ENCODE peak calls at places on chromosomes 13 and 19, in four cellular contexts. A is prostate gland, U is uterus, L is H7. H is an unnamed sample.
A peak's percentile ranks its signal among the peaks of the same experiment; 100 is the strongest.

GRCh38 chr19:38228491-38229439 is 4.7 kb upstream of the DPF1 start:
- DNase-seq in L (peak; percentile 96), U (no peak), A (no peak), H (peak; percentile 88)

GRCh38 chr19:47161876-47162489 is 31.3 kb downstream of the SAE1 start:
- DNase-seq in A (no peak), L (no peak), U (no peak), H (no peak)

GRCh38 chr19:29054886-29055675 is 157.9 kb downstream of the UQCRFS1 start:
- DNase-seq in L (no peak), U (no peak), A (no peak), H (peak; percentile 36)

GRCh38 chr13:76292726-76293125 is 593.5 kb downstream of the KCTD12 start:
- DNase-seq in A (no peak), L (no peak), U (no peak), H (no peak)

GRCh38 chr19:53518716-53519115 is 19.2 kb upstream of the ZNF331 start:
- DNase-seq in A (no peak), L (no peak), U (no peak), H (no peak)

GRCh38 chr19:28523619-28524018 is 689.3 kb downstream of the UQCRFS1 start:
- DNase-seq in L (no peak), U (no peak), A (no peak), H (no peak)

GRCh38 chr13:87674143-87674772 is 3.1 kb downstream of the SLITRK5 start:
- DNase-seq in U (no peak), A (no peak), L (peak; percentile 4), H (peak; percentile 55)

GRCh38 chr13:81133066-81133465 is 792.1 kb upstream of the SPRY2 start:
- DNase-seq in L (no peak), U (no peak), A (no peak), H (no peak)

GRCh38 chr13:94598281-94598680 is 2.3 kb upstream of the TGDS start:
- DNase-seq in L (no peak), A (no peak), U (no peak), H (no peak)

GRCh38 chr19:23867895-23868294 is 46.8 kb upstream of the ZNF726 start:
- DNase-seq in A (no peak), L (no peak), U (no peak), H (no peak)

GRCh38 chr13:97976551-97977375 is 23.3 kb downstream of the IPO5 start:
- DNase-seq in L (peak; percentile 74), U (no peak), A (no peak), H (peak; percentile 95)

GRCh38 chr19:48760514-48761221 is 5.3 kb downstream of the FGF21 start:
- DNase-seq in A (no peak), U (no peak), L (no peak), H (no peak)

GRCh38 chr13:79782541-79783216 is 301.7 kb downstream of the NDFIP2 start:
- DNase-seq in A (peak; percentile 36), U (no peak), L (peak; percentile 61), H (peak; percentile 92)

GRCh38 chr13:37618554-37618953 is 20.0 kb upstream of the POSTN start:
- DNase-seq in U (no peak), L (no peak), A (no peak), H (no peak)

GRCh38 chr19:14185158-14185557 is 20.8 kb downstream of the ADGRL1 start:
- DNase-seq in L (no peak), U (no peak), A (no peak), H (no peak)

GRCh38 chr19:48487544-48487943 is 18.4 kb downstream of the CYTH2 start:
- DNase-seq in A (no peak), U (no peak), L (peak; percentile 35), H (no peak)

GRCh38 chr19:4556574-4557185 is 2.8 kb downstream of the SEMA6B start:
- DNase-seq in L (peak; percentile 100), U (no peak), A (no peak), H (peak; percentile 96)

GRCh38 chr13:93559718-93560117 is 333.1 kb downstream of the GPC6 start:
- DNase-seq in A (no peak), U (no peak), L (no peak), H (no peak)

GRCh38 chr19:39411006-39411831 is 1.2 kb upstream of the PLEKHG2 start:
- DNase-seq in U (peak; percentile 73), A (peak; percentile 44), L (no peak), H (peak; percentile 70)

GRCh38 chr19:51330366-51330765 is 11.6 kb downstream of the VSIG10L start:
- DNase-seq in A (no peak), L (peak; percentile 39), U (no peak), H (peak; percentile 45)

GRCh38 chr19:38683393-38684077 is 36.1 kb downstream of the ACTN4 start:
- DNase-seq in A (peak; percentile 92), L (peak; percentile 82), U (peak; percentile 72), H (peak; percentile 99)

GRCh38 chr19:639251-640155 is at the start of gene FGF22:
- DNase-seq in L (peak; percentile 100), A (peak; percentile 93), U (peak; percentile 93), H (peak; percentile 98)

GRCh38 chr19:58450836-58451357 is 525 bp upstream of the ZNF324B start:
- DNase-seq in L (no peak), A (peak; percentile 59), U (no peak), H (no peak)

GRCh38 chr19:6809262-6809661 is 36.8 kb downstream of the VAV1 start:
- DNase-seq in U (no peak), A (no peak), L (no peak), H (no peak)

GRCh38 chr13:24925318-24926231 is 161.6 kb downstream of the RNF17 start:
- DNase-seq in A (no peak), L (no peak), U (no peak), H (no peak)

GRCh38 chr13:49220856-49221614 is 897 bp downstream of the MLNR start:
- DNase-seq in L (peak; percentile 80), U (no peak), A (no peak), H (peak; percentile 75)

GRCh38 chr13:98771838-98772611 is 19.6 kb upstream of the SLC15A1 start:
- DNase-seq in L (no peak), A (no peak), U (no peak), H (no peak)

GRCh38 chr13:106378263-106378662 is 157.2 kb downstream of the EFNB2 start:
- DNase-seq in L (no peak), U (no peak), A (no peak), H (no peak)

GRCh38 chr19:17296976-17297375 is 6.2 kb downstream of the ABHD8 start:
- DNase-seq in L (no peak), U (no peak), A (no peak), H (no peak)

GRCh38 chr19:12784871-12785430 is 6.3 kb upstream of the JUNB start:
- DNase-seq in A (peak; percentile 43), L (no peak), U (no peak), H (peak; percentile 58)

GRCh38 chr19:44803442-44804428 is 5.2 kb upstream of the BCAM start:
- DNase-seq in U (no peak), A (peak; percentile 60), L (no peak), H (no peak)

GRCh38 chr19:47729799-47730520 is 15.4 kb upstream of the NOP53 start:
- DNase-seq in U (peak; percentile 68), L (peak; percentile 97), A (peak; percentile 36), H (peak; percentile 97)

GRCh38 chr13:106176103-106176502 is 359.4 kb downstream of the EFNB2 start:
- DNase-seq in A (no peak), L (no peak), U (no peak), H (no peak)

GRCh38 chr13:38872693-38873092 is 117.9 kb downstream of the STOML3 start:
- DNase-seq in L (peak; percentile 71), A (no peak), U (peak; percentile 14), H (peak; percentile 88)

GRCh38 chr13:50441141-50441540 is 402.4 kb downstream of the DLEU7 start:
- DNase-seq in U (no peak), A (no peak), L (no peak), H (no peak)

GRCh38 chr19:41325947-41326706 is 16.2 kb downstream of the CCDC97 start:
- DNase-seq in A (no peak), L (peak; percentile 78), U (no peak), H (peak; percentile 84)

GRCh38 chr19:41328157-41328817 is 18.3 kb downstream of the CCDC97 start:
- DNase-seq in L (peak; percentile 44), U (no peak), A (no peak), H (no peak)

GRCh38 chr19:41328818-41329220 is 18.8 kb downstream of the CCDC97 start:
- DNase-seq in U (no peak), A (no peak), L (no peak), H (no peak)

GRCh38 chr19:41327076-41327475 is 17.1 kb downstream of the CCDC97 start:
- DNase-seq in A (no peak), L (no peak), U (no peak), H (peak; percentile 54)

GRCh38 chr19:41327499-41328156 is 17.7 kb downstream of the CCDC97 start:
- DNase-seq in A (peak; percentile 68), L (peak; percentile 87), U (no peak), H (peak; percentile 76)
- H3K4me3 ChIP-seq in A (peak overlapping the region; percentile 24), L (peak overlapping the region; percentile 12), U (no peak overlapping the region), H (no peak overlapping the region)

DNA sequence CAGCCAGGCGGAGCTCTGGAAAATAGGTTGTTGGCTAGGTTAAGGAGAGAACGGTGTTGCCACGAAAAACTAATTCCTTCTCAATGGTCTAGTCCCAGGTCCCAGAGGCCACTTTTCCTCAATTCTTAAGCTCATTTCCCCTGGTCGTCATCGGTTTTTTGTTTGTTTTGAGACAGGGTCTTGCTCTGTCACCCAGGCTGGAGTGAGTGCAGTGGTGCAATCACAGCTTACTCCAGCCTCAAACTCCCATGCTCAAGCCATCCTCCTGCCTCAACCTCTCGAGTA is 1.2 kb downstream of the SF3A2 start:
- DNase-seq in U (no peak), A (no peak), L (no peak), H (no peak)
- H3K4me3 ChIP-seq in U (peak overlapping the region; percentile 92), A (no peak overlapping the region), L (peak overlapping the region; percentile 93), H (peak overlapping the region; percentile 91)

GRCh38 chr19:40519352-40520322 is 52.8 kb downstream of the SPTBN4 start:
- DNase-seq in A (no peak), L (peak; percentile 84), U (no peak), H (peak; percentile 81)
- H3K4me3 ChIP-seq in A (no peak overlapping the region), L (peak overlapping the region; percentile 19), U (no peak overlapping the region), H (no peak overlapping the region)

GRCh38 chr13:41697578-41697977 is 240.2 kb downstream of the RGCC start:
- DNase-seq in L (no peak), U (no peak), A (no peak), H (peak; percentile 65)

GRCh38 chr13:41706189-41706588 is 248.8 kb downstream of the RGCC start:
- DNase-seq in U (no peak), L (no peak), A (no peak), H (no peak)

GRCh38 chr13:41696163-41697003 is 239.0 kb downstream of the RGCC start:
- DNase-seq in L (peak; percentile 2), U (no peak), A (peak; percentile 33), H (peak; percentile 48)

GRCh38 chr13:41699759-41700158 is 242.4 kb downstream of the RGCC start:
- DNase-seq in A (no peak), L (no peak), U (no peak), H (no peak)

GRCh38 chr13:41700790-41701310 is 243.5 kb downstream of the RGCC start:
- DNase-seq in A (peak; percentile 23), L (no peak), U (no peak), H (no peak)
- H3K4me3 ChIP-seq in A (no peak overlapping the region), L (no peak overlapping the region), U (no peak overlapping the region), H (no peak overlapping the region)

H was measured in endodermal cell.